ENCODE peak calls at places on chromosome 20, in seven cellular contexts. One of them, this sample, is unnamed.

GRCh38 chr20:11155156-11155805 is 481.5 kb upstream of the JAG1 start:
- DNase-seq in stomach: no peak
- DNase-seq in right lobe of liver: no peak
- DNase-seq in GM12878: no peak
- DNase-seq in body of pancreas: no peak
- DNase-seq in sigmoid colon: no peak
- DNase-seq in breast epithelium: no peak
- DNase-seq in this sample: no peak

GRCh38 chr20:49660912-49661311 is 52.8 kb downstream of the B4GALT5 start:
- DNase-seq in right lobe of liver: no peak
- DNase-seq in body of pancreas: no peak
- DNase-seq in GM12878: no peak
- DNase-seq in breast epithelium: no peak
- DNase-seq in sigmoid colon: no peak
- DNase-seq in stomach: no peak
- DNase-seq in this sample: no peak

GRCh38 chr20:59753836-59754235 is 149.5 kb downstream of the PHACTR3 start:
- DNase-seq in breast epithelium: no peak
- DNase-seq in sigmoid colon: no peak
- DNase-seq in GM12878: no peak
- DNase-seq in stomach: no peak
- DNase-seq in right lobe of liver: no peak
- DNase-seq in body of pancreas: no peak
- DNase-seq in this sample: no peak

GRCh38 chr20:53402233-53403005 is 191.2 kb downstream of the ZNF217 start:
- DNase-seq in stomach: no peak
- DNase-seq in right lobe of liver: no peak
- DNase-seq in GM12878: no peak
- DNase-seq in breast epithelium: no peak
- DNase-seq in body of pancreas: no peak
- DNase-seq in sigmoid colon: no peak
- DNase-seq in this sample: no peak

GRCh38 chr20:56629464-56630085 is 469 bp downstream of the TFAP2C start:
- DNase-seq in body of pancreas: no peak
- DNase-seq in sigmoid colon: no peak
- DNase-seq in right lobe of liver: no peak
- DNase-seq in GM12878: no peak
- DNase-seq in breast epithelium: no peak
- DNase-seq in stomach: no peak
- DNase-seq in this sample: no peak

GRCh38 chr20:15637971-15638754 is 935.1 kb downstream of the KIF16B start:
- DNase-seq in right lobe of liver: no peak
- DNase-seq in sigmoid colon: no peak
- DNase-seq in body of pancreas: peak; percentile 7
- DNase-seq in stomach: peak; percentile 52
- DNase-seq in GM12878: no peak
- DNase-seq in breast epithelium: no peak
- DNase-seq in this sample: no peak

GRCh38 chr20:63133481-63134091 is 82.3 kb downstream of the YTHDF1 start:
- DNase-seq in right lobe of liver: peak; percentile 36
- DNase-seq in sigmoid colon: peak; percentile 46
- DNase-seq in body of pancreas: peak; percentile 1
- DNase-seq in GM12878: no peak
- DNase-seq in stomach: no peak
- DNase-seq in breast epithelium: peak; percentile 42
- DNase-seq in this sample: no peak

GRCh38 chr20:25040438-25040831 is 17.5 kb downstream of the ACSS1 start:
- DNase-seq in GM12878: no peak
- DNase-seq in sigmoid colon: peak; percentile 95
- DNase-seq in stomach: peak; percentile 63
- DNase-seq in right lobe of liver: peak; percentile 40
- DNase-seq in body of pancreas: peak; percentile 65
- DNase-seq in breast epithelium: peak; percentile 61
- DNase-seq in this sample: no peak

GRCh38 chr20:47577271-47577670 is 75.6 kb downstream of the NCOA3 start:
- DNase-seq in stomach: no peak
- DNase-seq in breast epithelium: no peak
- DNase-seq in body of pancreas: no peak
- DNase-seq in sigmoid colon: no peak
- DNase-seq in right lobe of liver: no peak
- DNase-seq in GM12878: no peak
- DNase-seq in this sample: no peak

GRCh38 chr20:32570401-32571190 is 14.5 kb downstream of the NOL4L start:
- DNase-seq in sigmoid colon: no peak
- DNase-seq in breast epithelium: no peak
- DNase-seq in stomach: no peak
- DNase-seq in GM12878: no peak
- DNase-seq in right lobe of liver: no peak
- DNase-seq in body of pancreas: no peak
- DNase-seq in this sample: no peak

GRCh38 chr20:24208652-24209051 is 220.1 kb upstream of the GGTLC1 start:
- DNase-seq in right lobe of liver: no peak
- DNase-seq in body of pancreas: no peak
- DNase-seq in GM12878: no peak
- DNase-seq in stomach: no peak
- DNase-seq in sigmoid colon: no peak
- DNase-seq in breast epithelium: no peak
- DNase-seq in this sample: no peak

GRCh38 chr20:10761232-10761631 is 87.4 kb upstream of the JAG1 start:
- DNase-seq in sigmoid colon: no peak
- DNase-seq in body of pancreas: no peak
- DNase-seq in stomach: no peak
- DNase-seq in breast epithelium: no peak
- DNase-seq in right lobe of liver: no peak
- DNase-seq in GM12878: no peak
- DNase-seq in this sample: no peak

GRCh38 chr20:22339091-22339881 is 245.1 kb downstream of the FOXA2 start:
- DNase-seq in GM12878: no peak
- DNase-seq in sigmoid colon: no peak
- DNase-seq in stomach: no peak
- DNase-seq in breast epithelium: no peak
- DNase-seq in right lobe of liver: no peak
- DNase-seq in body of pancreas: peak; percentile 54
- DNase-seq in this sample: peak; percentile 27

GRCh38 chr20:52578559-52578958 is 387.0 kb upstream of the ZFP64 start:
- DNase-seq in breast epithelium: no peak
- DNase-seq in sigmoid colon: no peak
- DNase-seq in GM12878: no peak
- DNase-seq in stomach: no peak
- DNase-seq in body of pancreas: no peak
- DNase-seq in right lobe of liver: no peak
- DNase-seq in this sample: no peak

GRCh38 chr20:33789109-33789857 is 21.9 kb upstream of the CHMP4B start:
- DNase-seq in right lobe of liver: no peak
- DNase-seq in stomach: peak; percentile 85
- DNase-seq in sigmoid colon: peak; percentile 89
- DNase-seq in body of pancreas: peak; percentile 56
- DNase-seq in breast epithelium: peak; percentile 71
- DNase-seq in GM12878: no peak
- DNase-seq in this sample: no peak

GRCh38 chr20:4026093-4026601 is 10.8 kb upstream of the RNF24 start:
- DNase-seq in sigmoid colon: peak; percentile 73
- DNase-seq in right lobe of liver: no peak
- DNase-seq in GM12878: no peak
- DNase-seq in breast epithelium: no peak
- DNase-seq in stomach: no peak
- DNase-seq in body of pancreas: no peak
- DNase-seq in this sample: no peak

GRCh38 chr20:3541887-3542721 is 71.3 kb downstream of the ATRN start:
- DNase-seq in stomach: no peak
- DNase-seq in body of pancreas: peak; percentile 30
- DNase-seq in GM12878: no peak
- DNase-seq in sigmoid colon: no peak
- DNase-seq in breast epithelium: no peak
- DNase-seq in right lobe of liver: peak; percentile 68
- DNase-seq in this sample: no peak

GRCh38 chr20:63976980-63977391 is 2.5 kb downstream of the SAMD10 start:
- DNase-seq in right lobe of liver: peak; percentile 54
- DNase-seq in stomach: no peak
- DNase-seq in breast epithelium: no peak
- DNase-seq in sigmoid colon: peak; percentile 57
- DNase-seq in body of pancreas: no peak
- DNase-seq in GM12878: no peak
- DNase-seq in this sample: no peak

GRCh38 chr20:64119681-64120341 is 12.4 kb upstream of the NPBWR2 start:
- DNase-seq in breast epithelium: no peak
- DNase-seq in GM12878: no peak
- DNase-seq in right lobe of liver: peak; percentile 45
- DNase-seq in body of pancreas: no peak
- DNase-seq in sigmoid colon: peak; percentile 57
- DNase-seq in stomach: no peak
- DNase-seq in this sample: peak; percentile 82

GRCh38 chr20:3510110-3510509 is 39.3 kb downstream of the ATRN start:
- DNase-seq in body of pancreas: peak; percentile 27
- DNase-seq in sigmoid colon: no peak
- DNase-seq in right lobe of liver: no peak
- DNase-seq in GM12878: no peak
- DNase-seq in breast epithelium: no peak
- DNase-seq in stomach: no peak
- DNase-seq in this sample: no peak

GRCh38 chr20:24981750-24982149 is 10.8 kb downstream of the APMAP start:
- DNase-seq in body of pancreas: no peak
- DNase-seq in sigmoid colon: peak; percentile 77
- DNase-seq in breast epithelium: no peak
- DNase-seq in stomach: no peak
- DNase-seq in right lobe of liver: no peak
- DNase-seq in GM12878: no peak
- DNase-seq in this sample: peak; percentile 85

GRCh38 chr20:8331740-8332412 is 199.8 kb downstream of the PLCB1 start:
- DNase-seq in breast epithelium: no peak
- DNase-seq in right lobe of liver: no peak
- DNase-seq in stomach: no peak
- DNase-seq in GM12878: no peak
- DNase-seq in sigmoid colon: no peak
- DNase-seq in body of pancreas: peak; percentile 45
- DNase-seq in this sample: no peak

GRCh38 chr20:32980131-32980941 is 23.9 kb downstream of the SUN5 start:
- DNase-seq in GM12878: no peak
- DNase-seq in stomach: no peak
- DNase-seq in breast epithelium: no peak
- DNase-seq in body of pancreas: no peak
- DNase-seq in right lobe of liver: no peak
- DNase-seq in sigmoid colon: peak; percentile 62
- DNase-seq in this sample: no peak

GRCh38 chr20:63056236-63057132 is 49.7 kb upstream of the BHLHE23 start:
- DNase-seq in stomach: peak; percentile 42
- DNase-seq in right lobe of liver: peak; percentile 48
- DNase-seq in breast epithelium: peak; percentile 52
- DNase-seq in body of pancreas: peak; percentile 16
- DNase-seq in sigmoid colon: peak; percentile 63
- DNase-seq in GM12878: no peak
- DNase-seq in this sample: peak; percentile 82

GRCh38 chr20:30168025-30168799 is 1089.3 kb upstream of the DEFB115 start:
- DNase-seq in sigmoid colon: peak; percentile 62
- DNase-seq in breast epithelium: no peak
- DNase-seq in GM12878: no peak
- DNase-seq in stomach: no peak
- DNase-seq in body of pancreas: peak; percentile 27
- DNase-seq in right lobe of liver: peak; percentile 39
- DNase-seq in this sample: no peak

GRCh38 chr20:40682104-40683045 is 6.7 kb downstream of the MAFB start:
- DNase-seq in sigmoid colon: no peak
- DNase-seq in stomach: no peak
- DNase-seq in body of pancreas: peak; percentile 46
- DNase-seq in right lobe of liver: peak; percentile 85
- DNase-seq in breast epithelium: no peak
- DNase-seq in GM12878: no peak
- DNase-seq in this sample: peak; percentile 93
- H3K4me3 ChIP-seq in sigmoid colon: no peak overlapping the region
- H3K4me3 ChIP-seq in stomach: peak overlapping the region; percentile 49
- H3K4me3 ChIP-seq in body of pancreas: no peak overlapping the region
- H3K4me3 ChIP-seq in right lobe of liver: peak overlapping the region; percentile 87
- H3K4me3 ChIP-seq in breast epithelium: peak overlapping the region; percentile 78
- H3K4me3 ChIP-seq in GM12878: no peak overlapping the region
- H3K4me3 ChIP-seq in this sample: no peak overlapping the region

DNA sequence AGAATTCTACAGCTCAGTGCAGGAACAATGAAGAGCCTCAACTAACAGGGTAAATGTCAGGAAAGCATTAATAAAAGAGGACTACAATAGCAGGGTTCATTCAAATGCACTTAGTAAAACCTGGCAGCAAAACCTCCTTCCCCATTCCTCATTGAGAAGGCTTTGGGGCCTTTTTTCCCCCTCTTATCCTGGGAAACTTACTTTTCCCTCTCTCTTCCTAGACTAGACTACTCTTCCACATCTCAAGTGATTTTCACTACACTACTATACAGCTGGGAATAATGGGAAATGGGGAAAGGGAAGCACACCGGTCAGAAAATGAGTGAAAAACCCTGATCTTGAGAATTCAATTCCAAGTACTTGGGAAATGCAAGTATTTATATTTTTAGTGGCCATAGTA is 10.1 kb downstream of the ROMO1 start:
- DNase-seq in sigmoid colon: no peak
- DNase-seq in breast epithelium: no peak
- DNase-seq in GM12878: no peak
- DNase-seq in body of pancreas: no peak
- DNase-seq in stomach: no peak
- DNase-seq in right lobe of liver: no peak
- DNase-seq in this sample: no peak
- TF ChIP-seq POLR2A in sigmoid colon: no peak
- TF ChIP-seq POLR2A in breast epithelium: no peak
- TF ChIP-seq POLR2A in GM12878: no peak
- TF ChIP-seq POLR2A in body of pancreas: no peak
- TF ChIP-seq POLR2A in stomach: no peak
- TF ChIP-seq POLR2A in right lobe of liver: no peak
- TF ChIP-seq POLR2A in this sample: no peak

GRCh38 chr20:50690562-50690978 is 772 bp downstream of the RIPOR3 start:
- DNase-seq in right lobe of liver: no peak
- DNase-seq in sigmoid colon: no peak
- DNase-seq in GM12878: no peak
- DNase-seq in stomach: no peak
- DNase-seq in body of pancreas: no peak
- DNase-seq in breast epithelium: no peak
- DNase-seq in this sample: no peak

GRCh38 chr20:50691585-50692552 is 527 bp upstream of the RIPOR3 start:
- DNase-seq in breast epithelium: no peak
- DNase-seq in body of pancreas: no peak
- DNase-seq in sigmoid colon: peak; percentile 73
- DNase-seq in GM12878: no peak
- DNase-seq in right lobe of liver: no peak
- DNase-seq in stomach: no peak
- DNase-seq in this sample: no peak

GRCh38 chr20:50690979-50691584 is at the start of gene RIPOR3:
- DNase-seq in sigmoid colon: peak; percentile 78
- DNase-seq in stomach: peak; percentile 36
- DNase-seq in right lobe of liver: no peak
- DNase-seq in GM12878: no peak
- DNase-seq in body of pancreas: peak; percentile 29
- DNase-seq in breast epithelium: no peak
- DNase-seq in this sample: peak; percentile 87

GRCh38 chr20:50693001-50693400 is 1.7 kb upstream of the RIPOR3 start:
- DNase-seq in breast epithelium: no peak
- DNase-seq in body of pancreas: no peak
- DNase-seq in GM12878: no peak
- DNase-seq in right lobe of liver: no peak
- DNase-seq in stomach: no peak
- DNase-seq in sigmoid colon: no peak
- DNase-seq in this sample: no peak

GRCh38 chr20:50692553-50692933 is 1.2 kb upstream of the RIPOR3 start:
- DNase-seq in GM12878: no peak
- DNase-seq in body of pancreas: no peak
- DNase-seq in breast epithelium: no peak
- DNase-seq in stomach: no peak
- DNase-seq in right lobe of liver: no peak
- DNase-seq in sigmoid colon: no peak
- DNase-seq in this sample: no peak
- H3K4me3 ChIP-seq in GM12878: no peak overlapping the region
- H3K4me3 ChIP-seq in body of pancreas: no peak overlapping the region
- H3K4me3 ChIP-seq in breast epithelium: no peak overlapping the region
- H3K4me3 ChIP-seq in stomach: no peak overlapping the region
- H3K4me3 ChIP-seq in right lobe of liver: no peak overlapping the region
- H3K4me3 ChIP-seq in sigmoid colon: no peak overlapping the region
- H3K4me3 ChIP-seq in this sample: no peak overlapping the region

GRCh38 chr20:38745757-38746156 is 2.5 kb upstream of the ACTR5 start:
- DNase-seq in breast epithelium: no peak
- DNase-seq in GM12878: no peak
- DNase-seq in body of pancreas: no peak
- DNase-seq in right lobe of liver: no peak
- DNase-seq in sigmoid colon: no peak
- DNase-seq in stomach: no peak
- DNase-seq in this sample: no peak
- TF ChIP-seq POLR2A in breast epithelium: no peak
- TF ChIP-seq POLR2A in GM12878: no peak
- TF ChIP-seq POLR2A in body of pancreas: no peak
- TF ChIP-seq POLR2A in right lobe of liver: no peak
- TF ChIP-seq POLR2A in sigmoid colon: no peak
- TF ChIP-seq POLR2A in stomach: no peak
- TF ChIP-seq POLR2A in this sample: no peak

This sample was measured in lower leg skin.